ENCODE peak calls at places on chromosomes 2 and 18, in seven cellular contexts. One of them, this sample, is unnamed.

GRCh38 chr2:21251216-21251971 is 127.6 kb downstream of the TDRD15 start:
- DNase-seq in HCT116: no peak
- DNase-seq in anterior cingulate cortex: no peak
- DNase-seq in occipital lobe: no peak
- DNase-seq in HFF-Myc: no peak
- DNase-seq in activated CD4-positive, CD25-positive, alpha-beta regulatory T cell treated with anti-CD3 and anti-CD28 coated beads, Interleukin-2, amount 50 U/mL, for 72 hours: no peak
- DNase-seq in A549: no peak
- DNase-seq in this sample: no peak

GRCh38 chr18:77039196-77040140 is 93.1 kb downstream of the MBP start:
- DNase-seq in A549: no peak
- DNase-seq in occipital lobe: no peak
- DNase-seq in anterior cingulate cortex: no peak
- DNase-seq in activated CD4-positive, CD25-positive, alpha-beta regulatory T cell treated with anti-CD3 and anti-CD28 coated beads, Interleukin-2, amount 50 U/mL, for 72 hours: no peak
- DNase-seq in HCT116: no peak
- DNase-seq in HFF-Myc: no peak
- DNase-seq in this sample: no peak

GRCh38 chr18:45745817-45746461 is 22.0 kb downstream of the SLC14A1 start:
- DNase-seq in A549: no peak
- DNase-seq in anterior cingulate cortex: no peak
- DNase-seq in occipital lobe: no peak
- DNase-seq in activated CD4-positive, CD25-positive, alpha-beta regulatory T cell treated with anti-CD3 and anti-CD28 coated beads, Interleukin-2, amount 50 U/mL, for 72 hours: no peak
- DNase-seq in HCT116: no peak
- DNase-seq in HFF-Myc: no peak
- DNase-seq in this sample: no peak

GRCh38 chr2:189641047-189641446 is 20.2 kb upstream of the ASNSD1 start:
- DNase-seq in occipital lobe: no peak
- DNase-seq in HFF-Myc: no peak
- DNase-seq in A549: no peak
- DNase-seq in activated CD4-positive, CD25-positive, alpha-beta regulatory T cell treated with anti-CD3 and anti-CD28 coated beads, Interleukin-2, amount 50 U/mL, for 72 hours: no peak
- DNase-seq in anterior cingulate cortex: no peak
- DNase-seq in HCT116: no peak
- DNase-seq in this sample: no peak

GRCh38 chr2:174172802-174173355 is 75.5 kb downstream of the OLA1 start:
- DNase-seq in A549: no peak
- DNase-seq in activated CD4-positive, CD25-positive, alpha-beta regulatory T cell treated with anti-CD3 and anti-CD28 coated beads, Interleukin-2, amount 50 U/mL, for 72 hours: no peak
- DNase-seq in HCT116: no peak
- DNase-seq in anterior cingulate cortex: no peak
- DNase-seq in HFF-Myc: no peak
- DNase-seq in occipital lobe: no peak
- DNase-seq in this sample: no peak

GRCh38 chr2:203583696-203584095 is 48.6 kb upstream of the RAPH1 start:
- DNase-seq in A549: no peak
- DNase-seq in HCT116: no peak
- DNase-seq in occipital lobe: no peak
- DNase-seq in HFF-Myc: no peak
- DNase-seq in activated CD4-positive, CD25-positive, alpha-beta regulatory T cell treated with anti-CD3 and anti-CD28 coated beads, Interleukin-2, amount 50 U/mL, for 72 hours: no peak
- DNase-seq in anterior cingulate cortex: no peak
- DNase-seq in this sample: no peak

GRCh38 chr2:105574796-105575344 is 169.8 kb upstream of the NCK2 start:
- DNase-seq in HCT116: no peak
- DNase-seq in occipital lobe: no peak
- DNase-seq in anterior cingulate cortex: no peak
- DNase-seq in activated CD4-positive, CD25-positive, alpha-beta regulatory T cell treated with anti-CD3 and anti-CD28 coated beads, Interleukin-2, amount 50 U/mL, for 72 hours: no peak
- DNase-seq in A549: no peak
- DNase-seq in HFF-Myc: no peak
- DNase-seq in this sample: no peak

GRCh38 chr2:186241874-186242273 is 244.2 kb upstream of the ZC3H15 start:
- DNase-seq in A549: no peak
- DNase-seq in HFF-Myc: no peak
- DNase-seq in HCT116: no peak
- DNase-seq in occipital lobe: no peak
- DNase-seq in activated CD4-positive, CD25-positive, alpha-beta regulatory T cell treated with anti-CD3 and anti-CD28 coated beads, Interleukin-2, amount 50 U/mL, for 72 hours: no peak
- DNase-seq in anterior cingulate cortex: no peak
- DNase-seq in this sample: no peak

GRCh38 chr2:1282552-1282951 is 130.7 kb upstream of the TPO start:
- DNase-seq in A549: no peak
- DNase-seq in anterior cingulate cortex: no peak
- DNase-seq in HFF-Myc: no peak
- DNase-seq in occipital lobe: peak; percentile 11
- DNase-seq in activated CD4-positive, CD25-positive, alpha-beta regulatory T cell treated with anti-CD3 and anti-CD28 coated beads, Interleukin-2, amount 50 U/mL, for 72 hours: no peak
- DNase-seq in HCT116: no peak
- DNase-seq in this sample: no peak

GRCh38 chr2:74059137-74059775 is 74.5 kb downstream of the TET3 start:
- DNase-seq in A549: no peak
- DNase-seq in occipital lobe: no peak
- DNase-seq in HCT116: no peak
- DNase-seq in HFF-Myc: no peak
- DNase-seq in anterior cingulate cortex: no peak
- DNase-seq in activated CD4-positive, CD25-positive, alpha-beta regulatory T cell treated with anti-CD3 and anti-CD28 coated beads, Interleukin-2, amount 50 U/mL, for 72 hours: no peak
- DNase-seq in this sample: no peak

GRCh38 chr2:88626171-88627054 is 851 bp downstream of the EIF2AK3 start:
- DNase-seq in anterior cingulate cortex: no peak
- DNase-seq in occipital lobe: no peak
- DNase-seq in activated CD4-positive, CD25-positive, alpha-beta regulatory T cell treated with anti-CD3 and anti-CD28 coated beads, Interleukin-2, amount 50 U/mL, for 72 hours: peak; percentile 55
- DNase-seq in HCT116: no peak
- DNase-seq in A549: peak; percentile 14
- DNase-seq in HFF-Myc: no peak
- DNase-seq in this sample: peak; percentile 10

GRCh38 chr2:38315707-38316333 is 61.3 kb downstream of the ATL2 start:
- DNase-seq in anterior cingulate cortex: no peak
- DNase-seq in HCT116: peak; percentile 31
- DNase-seq in HFF-Myc: peak; percentile 29
- DNase-seq in activated CD4-positive, CD25-positive, alpha-beta regulatory T cell treated with anti-CD3 and anti-CD28 coated beads, Interleukin-2, amount 50 U/mL, for 72 hours: no peak
- DNase-seq in occipital lobe: no peak
- DNase-seq in A549: peak; percentile 58
- DNase-seq in this sample: peak; percentile 19

GRCh38 chr2:218810251-218810650 is 21.4 kb downstream of the PRKAG3 start:
- DNase-seq in anterior cingulate cortex: no peak
- DNase-seq in HCT116: no peak
- DNase-seq in A549: no peak
- DNase-seq in occipital lobe: no peak
- DNase-seq in HFF-Myc: no peak
- DNase-seq in activated CD4-positive, CD25-positive, alpha-beta regulatory T cell treated with anti-CD3 and anti-CD28 coated beads, Interleukin-2, amount 50 U/mL, for 72 hours: no peak
- DNase-seq in this sample: no peak

GRCh38 chr2:25851740-25852503 is 26.4 kb downstream of the ASXL2 start:
- DNase-seq in anterior cingulate cortex: no peak
- DNase-seq in HFF-Myc: peak; percentile 56
- DNase-seq in A549: peak; percentile 68
- DNase-seq in occipital lobe: no peak
- DNase-seq in HCT116: peak; percentile 41
- DNase-seq in activated CD4-positive, CD25-positive, alpha-beta regulatory T cell treated with anti-CD3 and anti-CD28 coated beads, Interleukin-2, amount 50 U/mL, for 72 hours: no peak
- DNase-seq in this sample: peak; percentile 86

GRCh38 chr18:48797841-48798255 is 152.9 kb downstream of the SMAD7 start:
- DNase-seq in anterior cingulate cortex: no peak
- DNase-seq in activated CD4-positive, CD25-positive, alpha-beta regulatory T cell treated with anti-CD3 and anti-CD28 coated beads, Interleukin-2, amount 50 U/mL, for 72 hours: peak; percentile 21
- DNase-seq in HFF-Myc: no peak
- DNase-seq in A549: no peak
- DNase-seq in HCT116: no peak
- DNase-seq in occipital lobe: no peak
- DNase-seq in this sample: no peak

GRCh38 chr2:51103205-51103604 is 71.3 kb upstream of the NRXN1 start:
- DNase-seq in activated CD4-positive, CD25-positive, alpha-beta regulatory T cell treated with anti-CD3 and anti-CD28 coated beads, Interleukin-2, amount 50 U/mL, for 72 hours: no peak
- DNase-seq in HFF-Myc: no peak
- DNase-seq in A549: no peak
- DNase-seq in HCT116: peak; percentile 4
- DNase-seq in occipital lobe: no peak
- DNase-seq in anterior cingulate cortex: no peak
- DNase-seq in this sample: peak; percentile 58

GRCh38 chr2:8954990-8955389 is 48.5 kb downstream of the MBOAT2 start:
- DNase-seq in anterior cingulate cortex: no peak
- DNase-seq in HCT116: no peak
- DNase-seq in HFF-Myc: no peak
- DNase-seq in activated CD4-positive, CD25-positive, alpha-beta regulatory T cell treated with anti-CD3 and anti-CD28 coated beads, Interleukin-2, amount 50 U/mL, for 72 hours: no peak
- DNase-seq in A549: no peak
- DNase-seq in occipital lobe: no peak
- DNase-seq in this sample: no peak

GRCh38 chr2:39513641-39514094 is 76.6 kb upstream of the MAP4K3 start:
- DNase-seq in HFF-Myc: peak; percentile 91
- DNase-seq in activated CD4-positive, CD25-positive, alpha-beta regulatory T cell treated with anti-CD3 and anti-CD28 coated beads, Interleukin-2, amount 50 U/mL, for 72 hours: no peak
- DNase-seq in anterior cingulate cortex: peak; percentile 13
- DNase-seq in A549: peak; percentile 76
- DNase-seq in HCT116: peak; percentile 32
- DNase-seq in occipital lobe: peak; percentile 50
- DNase-seq in this sample: no peak

GRCh38 chr18:31244737-31245432 is 73.1 kb upstream of the DSG1 start:
- DNase-seq in activated CD4-positive, CD25-positive, alpha-beta regulatory T cell treated with anti-CD3 and anti-CD28 coated beads, Interleukin-2, amount 50 U/mL, for 72 hours: no peak
- DNase-seq in occipital lobe: no peak
- DNase-seq in A549: no peak
- DNase-seq in HCT116: no peak
- DNase-seq in HFF-Myc: no peak
- DNase-seq in anterior cingulate cortex: no peak
- DNase-seq in this sample: no peak

GRCh38 chr2:1633092-1633721 is 111.1 kb downstream of the PXDN start:
- DNase-seq in occipital lobe: no peak
- DNase-seq in HCT116: no peak
- DNase-seq in HFF-Myc: no peak
- DNase-seq in activated CD4-positive, CD25-positive, alpha-beta regulatory T cell treated with anti-CD3 and anti-CD28 coated beads, Interleukin-2, amount 50 U/mL, for 72 hours: no peak
- DNase-seq in anterior cingulate cortex: no peak
- DNase-seq in A549: no peak
- DNase-seq in this sample: no peak

GRCh38 chr2:20104900-20105545 is 53.6 kb upstream of the LAPTM4A start:
- DNase-seq in anterior cingulate cortex: no peak
- DNase-seq in A549: no peak
- DNase-seq in HFF-Myc: no peak
- DNase-seq in occipital lobe: no peak
- DNase-seq in HCT116: no peak
- DNase-seq in activated CD4-positive, CD25-positive, alpha-beta regulatory T cell treated with anti-CD3 and anti-CD28 coated beads, Interleukin-2, amount 50 U/mL, for 72 hours: no peak
- DNase-seq in this sample: no peak

GRCh38 chr2:98346259-98347236 is at the start of gene CNGA3:
- DNase-seq in HCT116: no peak
- DNase-seq in HFF-Myc: no peak
- DNase-seq in activated CD4-positive, CD25-positive, alpha-beta regulatory T cell treated with anti-CD3 and anti-CD28 coated beads, Interleukin-2, amount 50 U/mL, for 72 hours: no peak
- DNase-seq in anterior cingulate cortex: no peak
- DNase-seq in occipital lobe: no peak
- DNase-seq in A549: no peak
- DNase-seq in this sample: no peak

GRCh38 chr2:205462681-205463345 is 219.5 kb upstream of the NRP2 start:
- DNase-seq in HCT116: no peak
- DNase-seq in anterior cingulate cortex: no peak
- DNase-seq in occipital lobe: no peak
- DNase-seq in A549: no peak
- DNase-seq in activated CD4-positive, CD25-positive, alpha-beta regulatory T cell treated with anti-CD3 and anti-CD28 coated beads, Interleukin-2, amount 50 U/mL, for 72 hours: no peak
- DNase-seq in HFF-Myc: no peak
- DNase-seq in this sample: no peak

GRCh38 chr2:218607436-218608115 is at the start of gene PLCD4:
- DNase-seq in A549: no peak
- DNase-seq in anterior cingulate cortex: no peak
- DNase-seq in HCT116: no peak
- DNase-seq in activated CD4-positive, CD25-positive, alpha-beta regulatory T cell treated with anti-CD3 and anti-CD28 coated beads, Interleukin-2, amount 50 U/mL, for 72 hours: no peak
- DNase-seq in HFF-Myc: peak; percentile 44
- DNase-seq in occipital lobe: no peak
- DNase-seq in this sample: no peak

GRCh38 chr18:9097349-9097748 is 5.2 kb upstream of the NDUFV2 start:
- DNase-seq in occipital lobe: no peak
- DNase-seq in A549: no peak
- DNase-seq in activated CD4-positive, CD25-positive, alpha-beta regulatory T cell treated with anti-CD3 and anti-CD28 coated beads, Interleukin-2, amount 50 U/mL, for 72 hours: no peak
- DNase-seq in HCT116: no peak
- DNase-seq in anterior cingulate cortex: no peak
- DNase-seq in HFF-Myc: no peak
- DNase-seq in this sample: no peak

GRCh38 chr2:37920570-37920969 is 4.5 kb upstream of the RMDN2 start:
- DNase-seq in anterior cingulate cortex: no peak
- DNase-seq in occipital lobe: no peak
- DNase-seq in A549: no peak
- DNase-seq in activated CD4-positive, CD25-positive, alpha-beta regulatory T cell treated with anti-CD3 and anti-CD28 coated beads, Interleukin-2, amount 50 U/mL, for 72 hours: no peak
- DNase-seq in HFF-Myc: no peak
- DNase-seq in HCT116: no peak
- DNase-seq in this sample: no peak

GRCh38 chr2:47946593-47946992 is 40.3 kb upstream of the FBXO11 start:
- DNase-seq in HFF-Myc: no peak
- DNase-seq in A549: no peak
- DNase-seq in HCT116: no peak
- DNase-seq in occipital lobe: no peak
- DNase-seq in anterior cingulate cortex: no peak
- DNase-seq in activated CD4-positive, CD25-positive, alpha-beta regulatory T cell treated with anti-CD3 and anti-CD28 coated beads, Interleukin-2, amount 50 U/mL, for 72 hours: no peak
- DNase-seq in this sample: no peak

GRCh38 chr2:241560181-241560882 is 1.8 kb downstream of the BOK start:
- DNase-seq in activated CD4-positive, CD25-positive, alpha-beta regulatory T cell treated with anti-CD3 and anti-CD28 coated beads, Interleukin-2, amount 50 U/mL, for 72 hours: no peak
- DNase-seq in anterior cingulate cortex: no peak
- DNase-seq in A549: no peak
- DNase-seq in occipital lobe: no peak
- DNase-seq in HCT116: no peak
- DNase-seq in HFF-Myc: no peak
- DNase-seq in this sample: no peak

GRCh38 chr2:135603543-135603942 is 72.3 kb downstream of the R3HDM1 start:
- DNase-seq in anterior cingulate cortex: no peak
- DNase-seq in A549: no peak
- DNase-seq in occipital lobe: no peak
- DNase-seq in HCT116: no peak
- DNase-seq in HFF-Myc: no peak
- DNase-seq in activated CD4-positive, CD25-positive, alpha-beta regulatory T cell treated with anti-CD3 and anti-CD28 coated beads, Interleukin-2, amount 50 U/mL, for 72 hours: no peak
- DNase-seq in this sample: no peak

GRCh38 chr18:26813043-26813442 is 52.5 kb downstream of the AQP4 start:
- DNase-seq in HCT116: peak; percentile 44
- DNase-seq in anterior cingulate cortex: no peak
- DNase-seq in activated CD4-positive, CD25-positive, alpha-beta regulatory T cell treated with anti-CD3 and anti-CD28 coated beads, Interleukin-2, amount 50 U/mL, for 72 hours: no peak
- DNase-seq in A549: peak; percentile 15
- DNase-seq in HFF-Myc: no peak
- DNase-seq in occipital lobe: no peak
- DNase-seq in this sample: peak; percentile 32

GRCh38 chr18:3153107-3153704 is 66.6 kb downstream of the MYOM1 start:
- DNase-seq in anterior cingulate cortex: no peak
- DNase-seq in A549: no peak
- DNase-seq in occipital lobe: no peak
- DNase-seq in HFF-Myc: no peak
- DNase-seq in HCT116: no peak
- DNase-seq in activated CD4-positive, CD25-positive, alpha-beta regulatory T cell treated with anti-CD3 and anti-CD28 coated beads, Interleukin-2, amount 50 U/mL, for 72 hours: no peak
- DNase-seq in this sample: no peak

GRCh38 chr2:135688978-135689377 is 52.7 kb upstream of the UBXN4 start:
- DNase-seq in occipital lobe: no peak
- DNase-seq in HCT116: no peak
- DNase-seq in HFF-Myc: no peak
- DNase-seq in activated CD4-positive, CD25-positive, alpha-beta regulatory T cell treated with anti-CD3 and anti-CD28 coated beads, Interleukin-2, amount 50 U/mL, for 72 hours: no peak
- DNase-seq in A549: no peak
- DNase-seq in anterior cingulate cortex: no peak
- DNase-seq in this sample: no peak

GRCh38 chr2:18445412-18446320 is 114.8 kb downstream of the RDH14 start:
- DNase-seq in anterior cingulate cortex: no peak
- DNase-seq in A549: no peak
- DNase-seq in occipital lobe: no peak
- DNase-seq in HFF-Myc: no peak
- DNase-seq in activated CD4-positive, CD25-positive, alpha-beta regulatory T cell treated with anti-CD3 and anti-CD28 coated beads, Interleukin-2, amount 50 U/mL, for 72 hours: no peak
- DNase-seq in HCT116: no peak
- DNase-seq in this sample: no peak

GRCh38 chr2:135785032-135785431 is 43.4 kb downstream of the UBXN4 start:
- DNase-seq in A549: no peak
- DNase-seq in occipital lobe: no peak
- DNase-seq in HCT116: no peak
- DNase-seq in HFF-Myc: no peak
- DNase-seq in anterior cingulate cortex: no peak
- DNase-seq in activated CD4-positive, CD25-positive, alpha-beta regulatory T cell treated with anti-CD3 and anti-CD28 coated beads, Interleukin-2, amount 50 U/mL, for 72 hours: no peak
- DNase-seq in this sample: no peak

This sample was measured in SW 1271.